ENCODE peak calls at places on chromosomes 2 and 18, in four cellular contexts. K, Z, R and L are unnamed samples.

GRCh38 chr2:64653174-64654062 is at the start of gene SERTAD2:
- DNase-seq in K (peak; percentile 88), R (peak; percentile 88), Z (peak; percentile 72), L (peak; percentile 96)

GRCh38 chr2:71759056-71759455 is 305.7 kb downstream of the DYSF start:
- DNase-seq in K (no peak), Z (peak; percentile 86), R (no peak), L (no peak)

GRCh38 chr2:120224735-120225548 is 1.7 kb upstream of the TMEM185B start:
- DNase-seq in R (no peak), K (no peak), Z (no peak), L (no peak)

GRCh38 chr2:161905389-161906046 is 168.5 kb downstream of the DPP4 start:
- DNase-seq in K (no peak), R (no peak), Z (no peak), L (no peak)

GRCh38 chr2:233892793-233893192 is 24.4 kb upstream of the TRPM8 start:
- DNase-seq in Z (no peak), R (no peak), K (no peak), L (no peak)

GRCh38 chr2:113977660-113978523 is 88.0 kb downstream of the ACTR3 start:
- DNase-seq in R (no peak), K (no peak), Z (peak; percentile 28), L (no peak)

GRCh38 chr2:211564441-211564840 is 974.2 kb downstream of the ERBB4 start:
- DNase-seq in R (no peak), Z (no peak), K (no peak), L (no peak)

GRCh38 chr2:219302412-219302968 is 6.7 kb downstream of the PTPRN start:
- DNase-seq in Z (no peak), K (no peak), R (no peak), L (no peak)

GRCh38 chr2:152740743-152741328 is 22.4 kb downstream of the ARL6IP6 start:
- DNase-seq in R (no peak), K (no peak), Z (no peak), L (no peak)

GRCh38 chr2:180169474-180169873 is 162.4 kb upstream of the CWC22 start:
- DNase-seq in K (no peak), R (no peak), Z (no peak), L (no peak)

GRCh38 chr2:132668986-132669853 is 785 bp downstream of the LYPD1 start:
- DNase-seq in R (no peak), Z (no peak), K (no peak), L (no peak)

GRCh38 chr18:79599503-79599931 is 80.1 kb upstream of the CTDP1 start:
- DNase-seq in R (peak; percentile 10), K (peak; percentile 9), Z (peak; percentile 15), L (peak; percentile 44)

GRCh38 chr18:46386788-46387187 is 270.2 kb downstream of the LOXHD1 start:
- DNase-seq in R (no peak), K (no peak), Z (no peak), L (no peak)

GRCh38 chr2:218152777-218153176 is 14.0 kb downstream of the CXCR1 start:
- DNase-seq in K (no peak), Z (no peak), R (no peak), L (no peak)

GRCh38 chr2:219281588-219281987 is 2.4 kb downstream of the DNAJB2 start:
- DNase-seq in K (no peak), Z (no peak), R (no peak), L (peak; percentile 59)

GRCh38 chr2:147867050-147867449 is 22.2 kb downstream of the ACVR2A start:
- DNase-seq in K (no peak), R (no peak), Z (no peak), L (no peak)

GRCh38 chr18:76564117-76564516 is 69.1 kb upstream of the ZNF516 start:
- DNase-seq in Z (peak; percentile 28), R (no peak), K (no peak), L (no peak)
- H3K27ac ChIP-seq in Z (peak overlapping the region; percentile 77), R (peak overlapping the region; percentile 94), K (peak overlapping the region; percentile 55), L (peak overlapping the region; percentile 72)

DNA sequence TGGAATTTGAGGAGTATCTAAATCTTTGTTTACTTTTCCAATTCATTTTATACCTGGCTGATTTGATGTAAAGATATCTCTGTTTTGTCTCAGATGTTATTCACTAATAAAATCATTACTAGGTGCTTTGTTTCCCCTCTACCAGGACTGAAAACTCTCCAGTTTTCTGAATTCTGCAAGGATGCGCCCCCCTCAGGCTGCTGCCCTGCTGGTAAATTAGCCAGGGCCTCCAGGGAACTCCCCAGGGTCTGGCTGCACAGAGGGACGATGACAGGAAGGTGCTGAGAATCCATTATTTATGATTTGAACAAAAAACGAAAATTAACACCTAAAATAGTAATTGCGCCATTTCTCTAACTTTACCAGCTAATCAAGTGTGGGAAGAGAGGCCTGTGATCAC is 541.2 kb upstream of the POU3F3 start:
- DNase-seq in K (no peak), R (no peak), Z (no peak), L (no peak)
- H3K27ac ChIP-seq in K (no peak overlapping the region), R (no peak overlapping the region), Z (no peak overlapping the region), L (no peak overlapping the region)

GRCh38 chr2:9422321-9423099 is 818 bp downstream of the ITGB1BP1 start:
- DNase-seq in K (peak; percentile 52), Z (no peak), R (peak; percentile 37), L (peak; percentile 72)
- H3K27ac ChIP-seq in K (peak overlapping the region; percentile 89), Z (peak overlapping the region; percentile 75), R (peak overlapping the region; percentile 90), L (peak overlapping the region; percentile 96)

GRCh38 chr18:10080372-10080771 is 166.6 kb downstream of the VAPA start:
- DNase-seq in R (no peak), K (no peak), Z (no peak), L (no peak)

GRCh38 chr18:10076502-10077030 is 162.8 kb downstream of the VAPA start:
- DNase-seq in Z (no peak), K (no peak), R (no peak), L (no peak)

GRCh38 chr18:10081477-10081876 is 167.7 kb downstream of the VAPA start:
- DNase-seq in Z (no peak), R (no peak), K (no peak), L (no peak)

GRCh38 chr18:10074122-10074521 is 160.3 kb downstream of the VAPA start:
- DNase-seq in Z (no peak), R (no peak), K (no peak), L (no peak)

DNA sequence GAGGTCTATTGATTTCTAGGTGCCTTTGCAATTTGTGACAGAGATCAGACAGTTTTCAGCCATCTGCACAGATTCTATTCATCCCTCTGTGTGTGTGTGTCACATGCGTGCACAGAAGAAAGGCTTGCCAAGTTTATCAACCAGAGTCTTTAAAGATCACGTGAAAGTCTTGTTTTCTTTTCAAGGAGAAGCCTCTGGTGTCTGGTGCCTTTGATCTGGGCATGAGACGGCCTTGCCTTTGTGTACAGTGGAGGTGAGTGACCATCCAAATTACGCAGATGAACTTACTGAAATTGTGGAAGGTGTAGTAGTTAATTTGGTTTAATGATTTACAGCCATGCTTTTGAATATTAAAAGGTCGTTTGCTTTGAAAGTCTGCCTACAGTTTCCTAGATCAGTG is 164.2 kb downstream of the VAPA start:
- DNase-seq in K (no peak), R (no peak), Z (no peak), L (no peak)
- H3K27ac ChIP-seq in K (no peak overlapping the region), R (no peak overlapping the region), Z (no peak overlapping the region), L (no peak overlapping the region)

GRCh38 chr2:196224767-196225166 is 53.4 kb upstream of the STK17B start:
- DNase-seq in K (no peak), Z (no peak), R (no peak), L (no peak)
- H3K27ac ChIP-seq in K (no peak overlapping the region), Z (no peak overlapping the region), R (no peak overlapping the region), L (no peak overlapping the region)

GRCh38 chr2:31992025-31992566 is 18.7 kb downstream of the MEMO1 start:
- DNase-seq in Z (no peak), R (no peak), K (no peak), L (no peak)
- H3K27ac ChIP-seq in Z (no peak overlapping the region), R (no peak overlapping the region), K (no peak overlapping the region), L (no peak overlapping the region)

DNA sequence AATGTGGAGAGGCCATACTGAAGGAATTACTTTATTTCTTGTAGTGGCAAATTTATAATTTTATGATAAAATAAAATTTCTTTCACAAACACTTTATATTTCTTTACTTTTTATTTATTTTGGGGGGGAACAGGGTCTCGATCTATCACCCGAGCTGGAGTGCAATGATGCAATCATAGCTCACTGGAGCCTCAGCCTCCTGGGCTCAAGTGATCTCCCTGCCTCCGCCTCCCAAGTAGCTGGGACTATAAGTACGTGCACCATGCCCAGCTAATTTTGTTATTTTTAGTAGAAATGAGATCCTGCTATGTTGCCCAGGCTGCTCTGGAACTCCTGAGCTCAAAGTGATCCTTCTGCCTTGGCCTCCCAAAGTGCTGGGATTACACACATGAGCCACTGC is 59.6 kb downstream of the SOS1 start:
- DNase-seq in Z (no peak), R (no peak), K (no peak), L (no peak)
- H3K27ac ChIP-seq in Z (no peak overlapping the region), R (no peak overlapping the region), K (no peak overlapping the region), L (no peak overlapping the region)